ENCODE peak calls at places on chromosome 2, in eight cellular contexts. One of them, this sample, is unnamed.

GRCh38 chr2:75041791-75042231 is 83.4 kb downstream of the POLE4 start:
- DNase-seq in esophagus muscularis mucosa: peak; percentile 29
- DNase-seq in stomach: no peak
- DNase-seq in A549: no peak
- DNase-seq in ovary: no peak
- DNase-seq in sigmoid colon: no peak
- DNase-seq in tibial nerve: no peak
- DNase-seq in K562: no peak
- DNase-seq in this sample: no peak

GRCh38 chr2:63698825-63699548 is 110.2 kb downstream of the MDH1 start:
- DNase-seq in sigmoid colon: peak; percentile 84
- DNase-seq in ovary: peak; percentile 34
- DNase-seq in K562: peak; percentile 47
- DNase-seq in A549: peak; percentile 93
- DNase-seq in esophagus muscularis mucosa: no peak
- DNase-seq in stomach: no peak
- DNase-seq in tibial nerve: peak; percentile 66
- DNase-seq in this sample: no peak

GRCh38 chr2:188518391-188518790 is 226.7 kb downstream of the GULP1 start:
- DNase-seq in A549: no peak
- DNase-seq in tibial nerve: no peak
- DNase-seq in esophagus muscularis mucosa: no peak
- DNase-seq in K562: no peak
- DNase-seq in stomach: no peak
- DNase-seq in sigmoid colon: no peak
- DNase-seq in ovary: no peak
- DNase-seq in this sample: no peak

GRCh38 chr2:236661064-236661761 is 91.6 kb downstream of the ACKR3 start:
- DNase-seq in stomach: no peak
- DNase-seq in K562: no peak
- DNase-seq in tibial nerve: peak; percentile 5
- DNase-seq in A549: peak; percentile 77
- DNase-seq in ovary: no peak
- DNase-seq in esophagus muscularis mucosa: peak; percentile 88
- DNase-seq in sigmoid colon: no peak
- DNase-seq in this sample: no peak

GRCh38 chr2:17626986-17627385 is 86.5 kb downstream of the VSNL1 start:
- DNase-seq in esophagus muscularis mucosa: no peak
- DNase-seq in A549: no peak
- DNase-seq in tibial nerve: no peak
- DNase-seq in K562: peak; percentile 55
- DNase-seq in ovary: no peak
- DNase-seq in sigmoid colon: no peak
- DNase-seq in stomach: no peak
- DNase-seq in this sample: no peak

GRCh38 chr2:26302846-26303245 is 43.1 kb upstream of the SELENOI start:
- DNase-seq in tibial nerve: no peak
- DNase-seq in esophagus muscularis mucosa: no peak
- DNase-seq in ovary: no peak
- DNase-seq in A549: no peak
- DNase-seq in stomach: peak; percentile 43
- DNase-seq in K562: no peak
- DNase-seq in sigmoid colon: no peak
- DNase-seq in this sample: no peak

GRCh38 chr2:73069855-73070650 is 1.5 kb downstream of the SFXN5 start:
- DNase-seq in sigmoid colon: no peak
- DNase-seq in tibial nerve: no peak
- DNase-seq in esophagus muscularis mucosa: no peak
- DNase-seq in K562: peak; percentile 63
- DNase-seq in A549: no peak
- DNase-seq in stomach: no peak
- DNase-seq in ovary: no peak
- DNase-seq in this sample: no peak

GRCh38 chr2:240919161-240919781 is 13.1 kb downstream of the CROCC2 start:
- DNase-seq in sigmoid colon: peak; percentile 45
- DNase-seq in A549: no peak
- DNase-seq in K562: no peak
- DNase-seq in stomach: peak; percentile 11
- DNase-seq in ovary: peak; percentile 31
- DNase-seq in esophagus muscularis mucosa: no peak
- DNase-seq in tibial nerve: no peak
- DNase-seq in this sample: no peak

GRCh38 chr2:217611056-217611455 is 391.7 kb downstream of the TNS1 start:
- DNase-seq in esophagus muscularis mucosa: no peak
- DNase-seq in tibial nerve: no peak
- DNase-seq in K562: no peak
- DNase-seq in sigmoid colon: no peak
- DNase-seq in A549: no peak
- DNase-seq in stomach: no peak
- DNase-seq in ovary: no peak
- DNase-seq in this sample: no peak

GRCh38 chr2:217612920-217613319 is 389.9 kb downstream of the TNS1 start:
- DNase-seq in sigmoid colon: no peak
- DNase-seq in K562: no peak
- DNase-seq in ovary: no peak
- DNase-seq in stomach: no peak
- DNase-seq in A549: no peak
- DNase-seq in tibial nerve: no peak
- DNase-seq in esophagus muscularis mucosa: no peak
- DNase-seq in this sample: no peak

GRCh38 chr2:217610411-217610814 is 392.4 kb downstream of the TNS1 start:
- DNase-seq in ovary: no peak
- DNase-seq in esophagus muscularis mucosa: no peak
- DNase-seq in K562: no peak
- DNase-seq in A549: no peak
- DNase-seq in stomach: peak; percentile 59
- DNase-seq in tibial nerve: no peak
- DNase-seq in sigmoid colon: no peak
- DNase-seq in this sample: peak; percentile 31

GRCh38 chr2:217611626-217612127 is 391.1 kb downstream of the TNS1 start:
- DNase-seq in tibial nerve: no peak
- DNase-seq in sigmoid colon: no peak
- DNase-seq in esophagus muscularis mucosa: no peak
- DNase-seq in K562: no peak
- DNase-seq in ovary: no peak
- DNase-seq in A549: no peak
- DNase-seq in stomach: no peak
- DNase-seq in this sample: no peak

DNA sequence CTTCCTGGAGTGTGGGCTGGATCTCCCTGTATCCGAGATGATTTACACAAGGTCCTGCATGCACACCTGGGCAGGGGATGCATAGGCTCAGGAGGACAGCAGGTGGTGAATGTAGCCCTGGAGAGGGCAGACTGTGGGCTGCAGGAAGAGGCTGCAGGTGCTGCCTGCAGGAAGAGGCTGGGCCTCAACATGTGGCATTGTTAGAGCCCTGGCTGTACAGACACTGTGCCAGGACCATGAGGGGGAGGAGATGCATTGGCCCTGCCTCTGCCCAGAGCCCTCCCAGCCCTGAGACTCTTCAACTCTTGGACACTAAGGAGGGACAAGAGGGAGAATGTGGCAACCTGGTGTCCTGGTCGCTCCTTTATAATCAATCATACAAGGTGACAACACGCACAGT is 392.8 kb downstream of the TNS1 start:
- DNase-seq in stomach: no peak
- DNase-seq in ovary: no peak
- DNase-seq in esophagus muscularis mucosa: no peak
- DNase-seq in tibial nerve: no peak
- DNase-seq in K562: no peak
- DNase-seq in sigmoid colon: no peak
- DNase-seq in A549: no peak
- DNase-seq in this sample: no peak
- TF ChIP-seq EP300 in stomach: no peak
- TF ChIP-seq EP300 in ovary: no peak
- TF ChIP-seq EP300 in esophagus muscularis mucosa: no peak
- TF ChIP-seq EP300 in tibial nerve: no peak
- TF ChIP-seq EP300 in K562: no peak
- TF ChIP-seq EP300 in sigmoid colon: no peak
- TF ChIP-seq EP300 in A549: no peak
- TF ChIP-seq EP300 in this sample: no peak

GRCh38 chr2:148936857-148937450 is 61.9 kb downstream of the KIF5C start:
- DNase-seq in K562: no peak
- DNase-seq in stomach: no peak
- DNase-seq in A549: peak; percentile 9
- DNase-seq in esophagus muscularis mucosa: peak; percentile 77
- DNase-seq in sigmoid colon: no peak
- DNase-seq in ovary: no peak
- DNase-seq in tibial nerve: no peak
- DNase-seq in this sample: no peak
- TF ChIP-seq CTCF in K562: peak; percentile 45
- TF ChIP-seq CTCF in stomach: no peak
- TF ChIP-seq CTCF in A549: no peak
- TF ChIP-seq CTCF in esophagus muscularis mucosa: no peak
- TF ChIP-seq CTCF in sigmoid colon: no peak
- TF ChIP-seq CTCF in ovary: no peak
- TF ChIP-seq CTCF in tibial nerve: no peak
- TF ChIP-seq CTCF in this sample: no peak

DNA sequence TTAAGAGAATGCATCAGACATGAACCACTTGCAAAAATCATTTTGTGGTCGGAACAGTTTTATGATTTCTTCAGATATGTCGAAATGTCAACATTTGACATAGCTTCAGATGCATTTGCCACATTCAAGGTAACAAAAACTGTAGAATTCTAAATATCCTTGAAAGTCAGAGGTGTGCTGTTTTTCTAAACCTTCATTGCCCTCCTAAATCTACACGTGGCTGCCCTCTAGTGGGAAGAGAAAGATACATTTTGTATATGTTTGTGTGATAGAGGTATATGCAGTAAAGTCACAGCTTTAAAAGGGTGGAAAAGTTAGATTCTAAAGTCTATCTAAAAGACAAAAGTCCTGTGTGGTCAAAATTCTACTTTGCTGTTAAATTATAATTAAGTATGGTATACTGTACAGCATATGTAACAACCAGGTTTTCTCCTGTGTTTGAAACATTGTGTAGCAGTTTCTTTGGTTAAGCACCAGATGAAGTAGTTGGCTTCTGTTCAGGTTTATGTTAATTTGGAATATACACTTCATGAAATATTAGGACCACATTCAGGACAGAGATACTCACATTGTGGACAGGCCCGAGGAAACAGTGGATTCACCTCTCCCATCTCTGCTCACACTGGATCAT is 65.9 kb upstream of the ITM2C start:
- DNase-seq in K562: peak; percentile 50
- DNase-seq in tibial nerve: peak; percentile 48
- DNase-seq in sigmoid colon: no peak
- DNase-seq in esophagus muscularis mucosa: no peak
- DNase-seq in ovary: no peak
- DNase-seq in A549: peak; percentile 45
- DNase-seq in stomach: no peak
- DNase-seq in this sample: no peak
- TF ChIP-seq EP300 in K562: no peak
- TF ChIP-seq EP300 in tibial nerve: no peak
- TF ChIP-seq EP300 in sigmoid colon: no peak
- TF ChIP-seq EP300 in esophagus muscularis mucosa: no peak
- TF ChIP-seq EP300 in ovary: no peak
- TF ChIP-seq EP300 in A549: no peak
- TF ChIP-seq EP300 in stomach: no peak
- TF ChIP-seq EP300 in this sample: no peak

GRCh38 chr2:228401065-228401912 is 219.8 kb upstream of the SPHKAP start:
- DNase-seq in stomach: no peak
- DNase-seq in tibial nerve: no peak
- DNase-seq in ovary: no peak
- DNase-seq in K562: peak; percentile 0
- DNase-seq in sigmoid colon: no peak
- DNase-seq in A549: no peak
- DNase-seq in esophagus muscularis mucosa: no peak
- DNase-seq in this sample: no peak
- TF ChIP-seq CTCF in stomach: no peak
- TF ChIP-seq CTCF in tibial nerve: no peak
- TF ChIP-seq CTCF in ovary: no peak
- TF ChIP-seq CTCF in K562: no peak
- TF ChIP-seq CTCF in sigmoid colon: no peak
- TF ChIP-seq CTCF in A549: no peak
- TF ChIP-seq CTCF in esophagus muscularis mucosa: no peak
- TF ChIP-seq CTCF in this sample: peak; percentile 42

GRCh38 chr2:70981866-70982810 is 3.7 kb downstream of the ANKRD53 start:
- DNase-seq in sigmoid colon: peak; percentile 60
- DNase-seq in stomach: peak; percentile 18
- DNase-seq in tibial nerve: no peak
- DNase-seq in A549: no peak
- DNase-seq in ovary: no peak
- DNase-seq in esophagus muscularis mucosa: no peak
- DNase-seq in K562: no peak
- DNase-seq in this sample: no peak

GRCh38 chr2:70978388-70979357 is at the start of gene ANKRD53:
- DNase-seq in sigmoid colon: peak; percentile 80
- DNase-seq in A549: no peak
- DNase-seq in tibial nerve: peak; percentile 18
- DNase-seq in ovary: peak; percentile 86
- DNase-seq in K562: no peak
- DNase-seq in stomach: peak; percentile 44
- DNase-seq in esophagus muscularis mucosa: peak; percentile 91
- DNase-seq in this sample: no peak

GRCh38 chr2:70977605-70978205 is 725 bp upstream of the ANKRD53 start:
- DNase-seq in sigmoid colon: peak; percentile 81
- DNase-seq in tibial nerve: peak; percentile 48
- DNase-seq in ovary: no peak
- DNase-seq in esophagus muscularis mucosa: peak; percentile 90
- DNase-seq in stomach: peak; percentile 49
- DNase-seq in A549: no peak
- DNase-seq in K562: no peak
- DNase-seq in this sample: no peak

GRCh38 chr2:70981421-70981820 is 3.0 kb downstream of the ANKRD53 start:
- DNase-seq in stomach: no peak
- DNase-seq in A549: no peak
- DNase-seq in ovary: no peak
- DNase-seq in sigmoid colon: no peak
- DNase-seq in esophagus muscularis mucosa: no peak
- DNase-seq in tibial nerve: no peak
- DNase-seq in K562: no peak
- DNase-seq in this sample: no peak

DNA sequence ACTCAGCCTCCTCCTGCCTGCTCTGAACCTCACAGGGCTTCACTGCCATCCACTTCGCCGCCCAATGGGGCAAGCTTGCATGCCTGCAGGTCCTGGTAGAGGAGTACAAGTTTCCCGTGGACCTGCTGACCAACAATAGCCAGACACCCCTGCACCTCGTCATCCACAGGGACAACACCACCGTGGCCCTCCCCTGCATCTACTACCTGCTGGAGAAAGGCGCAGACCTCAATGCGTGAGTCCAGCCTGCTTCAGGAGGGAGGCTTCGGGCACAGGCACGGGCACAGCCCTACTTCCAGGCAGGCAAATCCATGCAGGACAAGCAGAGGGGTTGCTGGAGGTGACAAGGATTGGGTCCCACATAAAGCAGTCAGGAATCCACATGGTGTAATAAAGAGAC is 1.2 kb downstream of the ANKRD53 start:
- DNase-seq in tibial nerve: no peak
- DNase-seq in stomach: no peak
- DNase-seq in A549: no peak
- DNase-seq in ovary: no peak
- DNase-seq in esophagus muscularis mucosa: no peak
- DNase-seq in K562: no peak
- DNase-seq in sigmoid colon: peak; percentile 66
- DNase-seq in this sample: no peak
- TF ChIP-seq EP300 in tibial nerve: no peak
- TF ChIP-seq EP300 in stomach: no peak
- TF ChIP-seq EP300 in A549: no peak
- TF ChIP-seq EP300 in ovary: no peak
- TF ChIP-seq EP300 in esophagus muscularis mucosa: no peak
- TF ChIP-seq EP300 in K562: no peak
- TF ChIP-seq EP300 in sigmoid colon: no peak
- TF ChIP-seq EP300 in this sample: no peak